ENCODE peak calls at places on chromosomes 4 and X, in nine cellular contexts. One of them, this sample, is unnamed.
A peak's percentile ranks its signal among the peaks of the same experiment; 100 is the strongest.

GRCh38 chrX:149003863-149004660 is 501.0 kb downstream of the IDS start:
- DNase-seq in HepG2: no peak
- DNase-seq in mammary epithelial cell: no peak
- DNase-seq in kidney: no peak
- DNase-seq in H9: no peak
- DNase-seq in keratinocyte: no peak
- DNase-seq in SK-N-SH: no peak
- DNase-seq in endothelial cell of umbilical vein: no peak
- DNase-seq in neural progenitor cell: no peak
- DNase-seq in this sample: no peak

GRCh38 chr4:39255916-39256315 is 73.6 kb downstream of the WDR19 start:
- DNase-seq in HepG2: no peak
- DNase-seq in mammary epithelial cell: no peak
- DNase-seq in kidney: no peak
- DNase-seq in H9: no peak
- DNase-seq in keratinocyte: no peak
- DNase-seq in SK-N-SH: no peak
- DNase-seq in endothelial cell of umbilical vein: peak; percentile 90
- DNase-seq in neural progenitor cell: no peak
- DNase-seq in this sample: no peak

GRCh38 chrX:1487401-1487800 is 34.7 kb upstream of the ASMTL start:
- DNase-seq in HepG2: no peak
- DNase-seq in mammary epithelial cell: no peak
- DNase-seq in kidney: no peak
- DNase-seq in H9: no peak
- DNase-seq in keratinocyte: no peak
- DNase-seq in SK-N-SH: no peak
- DNase-seq in endothelial cell of umbilical vein: no peak
- DNase-seq in neural progenitor cell: no peak
- DNase-seq in this sample: no peak

GRCh38 chr4:30744957-30745640 is 24.9 kb downstream of the PCDH7 start:
- DNase-seq in HepG2: no peak
- DNase-seq in mammary epithelial cell: no peak
- DNase-seq in kidney: no peak
- DNase-seq in H9: no peak
- DNase-seq in keratinocyte: no peak
- DNase-seq in SK-N-SH: no peak
- DNase-seq in endothelial cell of umbilical vein: peak; percentile 51
- DNase-seq in neural progenitor cell: peak; percentile 9
- DNase-seq in this sample: no peak

GRCh38 chr4:90181644-90182043 is 54.5 kb downstream of the CCSER1 start:
- DNase-seq in HepG2: no peak
- DNase-seq in mammary epithelial cell: peak; percentile 2
- DNase-seq in kidney: no peak
- DNase-seq in H9: no peak
- DNase-seq in keratinocyte: no peak
- DNase-seq in SK-N-SH: no peak
- DNase-seq in endothelial cell of umbilical vein: no peak
- DNase-seq in neural progenitor cell: no peak
- DNase-seq in this sample: peak; percentile 27

GRCh38 chr4:176549161-176549865 is 229.5 kb downstream of the SPCS3 start:
- DNase-seq in HepG2: no peak
- DNase-seq in mammary epithelial cell: peak; percentile 53
- DNase-seq in kidney: no peak
- DNase-seq in H9: no peak
- DNase-seq in keratinocyte: no peak
- DNase-seq in SK-N-SH: no peak
- DNase-seq in endothelial cell of umbilical vein: no peak
- DNase-seq in neural progenitor cell: no peak
- DNase-seq in this sample: no peak

GRCh38 chr4:55437356-55437796 is 41.6 kb downstream of the TMEM165 start:
- DNase-seq in HepG2: peak; percentile 31
- DNase-seq in mammary epithelial cell: no peak
- DNase-seq in kidney: no peak
- DNase-seq in H9: no peak
- DNase-seq in keratinocyte: no peak
- DNase-seq in SK-N-SH: no peak
- DNase-seq in endothelial cell of umbilical vein: peak; percentile 12
- DNase-seq in neural progenitor cell: no peak
- DNase-seq in this sample: peak; percentile 46

GRCh38 chr4:134622194-134622593 is 420.6 kb upstream of the PABPC4L start:
- DNase-seq in HepG2: no peak
- DNase-seq in mammary epithelial cell: no peak
- DNase-seq in kidney: no peak
- DNase-seq in H9: no peak
- DNase-seq in keratinocyte: no peak
- DNase-seq in SK-N-SH: no peak
- DNase-seq in endothelial cell of umbilical vein: peak; percentile 5
- DNase-seq in neural progenitor cell: no peak
- DNase-seq in this sample: no peak

GRCh38 chr4:87848622-87849351 is 16.0 kb downstream of the MEPE start:
- DNase-seq in HepG2: peak; percentile 47
- DNase-seq in mammary epithelial cell: peak; percentile 33
- DNase-seq in kidney: no peak
- DNase-seq in H9: peak; percentile 44
- DNase-seq in keratinocyte: no peak
- DNase-seq in SK-N-SH: peak; percentile 58
- DNase-seq in endothelial cell of umbilical vein: peak; percentile 55
- DNase-seq in neural progenitor cell: peak; percentile 71
- DNase-seq in this sample: peak; percentile 43

GRCh38 chr4:80767944-80768343 is 262.6 kb upstream of the BMP3 start:
- DNase-seq in HepG2: no peak
- DNase-seq in mammary epithelial cell: peak; percentile 24
- DNase-seq in kidney: no peak
- DNase-seq in H9: no peak
- DNase-seq in keratinocyte: no peak
- DNase-seq in SK-N-SH: no peak
- DNase-seq in endothelial cell of umbilical vein: no peak
- DNase-seq in neural progenitor cell: no peak
- DNase-seq in this sample: no peak

DNA sequence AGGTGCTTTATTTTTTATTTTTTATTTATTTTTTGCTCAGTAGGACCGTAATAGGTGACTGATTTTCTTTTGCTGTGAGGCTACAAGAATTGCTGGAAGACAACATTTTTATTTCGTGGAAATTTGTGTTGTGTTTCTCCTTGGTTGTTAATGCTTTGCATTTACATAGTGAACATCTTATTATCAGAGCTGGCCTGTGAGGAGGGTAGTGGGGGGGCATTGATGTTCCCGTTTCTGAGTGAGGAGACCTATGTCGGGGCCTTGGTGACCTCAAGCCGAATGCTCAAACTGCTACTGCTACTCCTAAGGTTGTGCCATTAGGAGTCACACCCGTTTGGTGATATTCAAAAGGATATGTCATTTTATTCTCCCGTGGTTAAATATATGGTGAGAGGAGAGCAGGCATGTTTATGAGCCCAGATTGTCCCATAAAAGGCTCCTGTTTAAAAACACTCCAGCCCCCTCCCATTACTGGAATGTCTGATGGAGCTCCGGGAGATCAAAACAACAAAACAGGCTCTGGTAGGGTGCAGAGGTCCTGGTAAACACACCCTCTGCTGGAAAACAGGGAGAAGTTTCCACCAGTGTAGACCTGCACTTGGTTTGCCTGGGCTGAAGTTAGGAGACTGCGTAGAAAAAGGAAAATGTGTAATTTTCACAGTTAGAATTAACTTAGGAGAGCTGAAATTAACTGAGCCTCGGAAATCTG is 5.6 kb downstream of the PDGFRA start:
- DNase-seq in HepG2: no peak
- DNase-seq in mammary epithelial cell: no peak
- DNase-seq in kidney: no peak
- DNase-seq in H9: no peak
- DNase-seq in keratinocyte: no peak
- DNase-seq in SK-N-SH: peak; percentile 30
- DNase-seq in endothelial cell of umbilical vein: no peak
- DNase-seq in neural progenitor cell: no peak
- DNase-seq in this sample: no peak
- TF ChIP-seq CTCF in HepG2: no peak
- TF ChIP-seq CTCF in mammary epithelial cell: no peak
- TF ChIP-seq CTCF in kidney: no peak
- TF ChIP-seq CTCF in H9: no peak
- TF ChIP-seq CTCF in keratinocyte: no peak
- TF ChIP-seq CTCF in SK-N-SH: no peak
- TF ChIP-seq CTCF in endothelial cell of umbilical vein: no peak
- TF ChIP-seq CTCF in neural progenitor cell: no peak
- TF ChIP-seq CTCF in this sample: no peak

GRCh38 chr4:2805712-2806391 is 13.0 kb downstream of the SH3BP2 start:
- DNase-seq in HepG2: no peak
- DNase-seq in mammary epithelial cell: no peak
- DNase-seq in kidney: peak; percentile 94
- DNase-seq in H9: no peak
- DNase-seq in keratinocyte: no peak
- DNase-seq in SK-N-SH: no peak
- DNase-seq in endothelial cell of umbilical vein: peak; percentile 43
- DNase-seq in neural progenitor cell: no peak
- DNase-seq in this sample: peak; percentile 96
- H3K4me1 ChIP-seq in HepG2: peaks cover 25% of the 10 kb centered on the region
- H3K4me1 ChIP-seq in mammary epithelial cell: peaks cover 8% of the 10 kb centered on the region
- H3K4me1 ChIP-seq in kidney: peaks cover 60% of the 10 kb centered on the region
- H3K4me1 ChIP-seq in H9: no peaks in the 10 kb centered on the region
- H3K4me1 ChIP-seq in keratinocyte: peaks cover 19% of the 10 kb centered on the region
- H3K4me1 ChIP-seq in SK-N-SH: peaks cover 50% of the 10 kb centered on the region
- H3K4me1 ChIP-seq in endothelial cell of umbilical vein: peaks cover 30% of the 10 kb centered on the region
- H3K4me1 ChIP-seq in neural progenitor cell: peaks cover 23% of the 10 kb centered on the region
- H3K4me1 ChIP-seq in this sample: peaks cover 44% of the 10 kb centered on the region

GRCh38 chrX:130118396-130118795 is 8.1 kb upstream of the ELF4 start:
- DNase-seq in HepG2: no peak
- DNase-seq in mammary epithelial cell: peak; percentile 60
- DNase-seq in kidney: no peak
- DNase-seq in H9: no peak
- DNase-seq in keratinocyte: no peak
- DNase-seq in SK-N-SH: no peak
- DNase-seq in endothelial cell of umbilical vein: peak; percentile 88
- DNase-seq in neural progenitor cell: no peak
- DNase-seq in this sample: no peak

GRCh38 chrX:130117166-130117565 is 6.9 kb upstream of the ELF4 start:
- DNase-seq in HepG2: no peak
- DNase-seq in mammary epithelial cell: no peak
- DNase-seq in kidney: no peak
- DNase-seq in H9: no peak
- DNase-seq in keratinocyte: no peak
- DNase-seq in SK-N-SH: no peak
- DNase-seq in endothelial cell of umbilical vein: no peak
- DNase-seq in neural progenitor cell: no peak
- DNase-seq in this sample: no peak

GRCh38 chrX:130120746-130121504 is 10.6 kb upstream of the ELF4 start:
- DNase-seq in HepG2: peak; percentile 33
- DNase-seq in mammary epithelial cell: peak; percentile 82
- DNase-seq in kidney: peak; percentile 94
- DNase-seq in H9: peak; percentile 74
- DNase-seq in keratinocyte: no peak
- DNase-seq in SK-N-SH: peak; percentile 86
- DNase-seq in endothelial cell of umbilical vein: peak; percentile 75
- DNase-seq in neural progenitor cell: peak; percentile 75
- DNase-seq in this sample: peak; percentile 65

GRCh38 chrX:130120321-130120731 is 10.0 kb upstream of the ELF4 start:
- DNase-seq in HepG2: no peak
- DNase-seq in mammary epithelial cell: no peak
- DNase-seq in kidney: peak; percentile 70
- DNase-seq in H9: peak; percentile 57
- DNase-seq in keratinocyte: no peak
- DNase-seq in SK-N-SH: no peak
- DNase-seq in endothelial cell of umbilical vein: peak; percentile 45
- DNase-seq in neural progenitor cell: peak; percentile 63
- DNase-seq in this sample: no peak

GRCh38 chrX:130118941-130119640 is 8.8 kb upstream of the ELF4 start:
- DNase-seq in HepG2: no peak
- DNase-seq in mammary epithelial cell: peak; percentile 21
- DNase-seq in kidney: no peak
- DNase-seq in H9: no peak
- DNase-seq in keratinocyte: no peak
- DNase-seq in SK-N-SH: no peak
- DNase-seq in endothelial cell of umbilical vein: no peak
- DNase-seq in neural progenitor cell: no peak
- DNase-seq in this sample: no peak
- H3K9ac ChIP-seq in HepG2: no peak overlapping the region
- H3K9ac ChIP-seq in mammary epithelial cell: no peak overlapping the region
- H3K9ac ChIP-seq in kidney: no peak overlapping the region
- H3K9ac ChIP-seq in H9: no peak overlapping the region
- H3K9ac ChIP-seq in keratinocyte: peak overlapping the region; percentile 57
- H3K9ac ChIP-seq in SK-N-SH: no peak overlapping the region
- H3K9ac ChIP-seq in endothelial cell of umbilical vein: peak overlapping the region; percentile 5
- H3K9ac ChIP-seq in neural progenitor cell: no peak overlapping the region
- H3K9ac ChIP-seq in this sample: no peak overlapping the region

GRCh38 chr4:141652161-141652778 is 15.9 kb downstream of the IL15 start:
- DNase-seq in HepG2: no peak
- DNase-seq in mammary epithelial cell: no peak
- DNase-seq in kidney: no peak
- DNase-seq in H9: no peak
- DNase-seq in keratinocyte: no peak
- DNase-seq in SK-N-SH: no peak
- DNase-seq in endothelial cell of umbilical vein: peak; percentile 72
- DNase-seq in neural progenitor cell: no peak
- DNase-seq in this sample: no peak

GRCh38 chr4:141656031-141656430 is 19.6 kb downstream of the IL15 start:
- DNase-seq in HepG2: no peak
- DNase-seq in mammary epithelial cell: no peak
- DNase-seq in kidney: no peak
- DNase-seq in H9: no peak
- DNase-seq in keratinocyte: no peak
- DNase-seq in SK-N-SH: no peak
- DNase-seq in endothelial cell of umbilical vein: no peak
- DNase-seq in neural progenitor cell: no peak
- DNase-seq in this sample: no peak

GRCh38 chr4:141658316-141658715 is 21.9 kb downstream of the IL15 start:
- DNase-seq in HepG2: no peak
- DNase-seq in mammary epithelial cell: no peak
- DNase-seq in kidney: no peak
- DNase-seq in H9: no peak
- DNase-seq in keratinocyte: no peak
- DNase-seq in SK-N-SH: no peak
- DNase-seq in endothelial cell of umbilical vein: peak; percentile 7
- DNase-seq in neural progenitor cell: no peak
- DNase-seq in this sample: no peak

GRCh38 chr4:141657550-141657949 is 21.2 kb downstream of the IL15 start:
- DNase-seq in HepG2: no peak
- DNase-seq in mammary epithelial cell: no peak
- DNase-seq in kidney: no peak
- DNase-seq in H9: no peak
- DNase-seq in keratinocyte: no peak
- DNase-seq in SK-N-SH: no peak
- DNase-seq in endothelial cell of umbilical vein: no peak
- DNase-seq in neural progenitor cell: no peak
- DNase-seq in this sample: no peak

DNA sequence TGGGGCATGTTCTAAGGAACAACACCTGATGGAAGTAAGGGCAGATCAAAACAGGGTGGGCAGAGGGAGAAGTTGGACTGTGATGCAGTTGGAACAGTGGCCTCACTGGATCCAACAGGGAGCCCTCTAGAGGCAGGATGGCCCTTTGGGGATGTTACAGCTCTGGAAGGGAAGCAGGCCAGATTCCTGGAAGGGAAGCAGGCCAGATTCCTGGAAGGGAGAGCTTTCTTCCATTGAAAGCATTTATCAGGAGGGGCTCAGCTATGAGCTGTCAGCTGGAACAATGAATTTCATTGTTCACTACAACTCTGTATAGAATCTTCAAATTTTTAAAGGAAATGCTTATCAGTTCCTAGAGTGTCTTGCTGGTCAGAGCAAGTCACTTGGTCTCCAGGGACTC is 17.7 kb downstream of the IL15 start:
- DNase-seq in HepG2: no peak
- DNase-seq in mammary epithelial cell: no peak
- DNase-seq in kidney: no peak
- DNase-seq in H9: peak; percentile 68
- DNase-seq in keratinocyte: no peak
- DNase-seq in SK-N-SH: no peak
- DNase-seq in endothelial cell of umbilical vein: peak; percentile 82
- DNase-seq in neural progenitor cell: peak; percentile 77
- DNase-seq in this sample: peak; percentile 54
- TF ChIP-seq CTCF in HepG2: peak; percentile 64
- TF ChIP-seq CTCF in mammary epithelial cell: peak; percentile 75
- TF ChIP-seq CTCF in kidney: peak; percentile 34
- TF ChIP-seq CTCF in H9: peak; percentile 79
- TF ChIP-seq CTCF in keratinocyte: peak; percentile 78
- TF ChIP-seq CTCF in SK-N-SH: peak; percentile 54
- TF ChIP-seq CTCF in endothelial cell of umbilical vein: peak; percentile 36
- TF ChIP-seq CTCF in neural progenitor cell: peak; percentile 68
- TF ChIP-seq CTCF in this sample: no peak